ENCODE peak calls at places on chromosomes 5 and 9, in eight cellular contexts. One of them, this sample, is unnamed.

GRCh38 chr5:157511656-157512644 is 51.9 kb downstream of the NIPAL4 start:
- DNase-seq in GM20000: no peak
- DNase-seq in cardiac muscle cell: peak
- DNase-seq in kidney epithelial cell: peak
- DNase-seq in SK-N-SH: no peak
- DNase-seq in choroid plexus epithelial cell: peak
- DNase-seq in fibroblast of lung: peak
- DNase-seq in PC-3: peak
- DNase-seq in this sample: no peak

GRCh38 chr9:95852059-95853032 is 23.1 kb upstream of the ERCC6L2 start:
- DNase-seq in GM20000: peak
- DNase-seq in PC-3: peak
- DNase-seq in kidney epithelial cell: peak
- DNase-seq in cardiac muscle cell: no peak
- DNase-seq in fibroblast of lung: peak
- DNase-seq in choroid plexus epithelial cell: no peak
- DNase-seq in SK-N-SH: no peak
- DNase-seq in this sample: no peak

GRCh38 chr9:15277400-15278137 is 29.4 kb downstream of the TTC39B start:
- DNase-seq in choroid plexus epithelial cell: peak
- DNase-seq in kidney epithelial cell: no peak
- DNase-seq in cardiac muscle cell: peak
- DNase-seq in fibroblast of lung: peak
- DNase-seq in PC-3: peak
- DNase-seq in GM20000: no peak
- DNase-seq in SK-N-SH: peak
- DNase-seq in this sample: no peak

GRCh38 chr9:98596486-98596885 is 112.2 kb downstream of the GABBR2 start:
- DNase-seq in PC-3: no peak
- DNase-seq in GM20000: no peak
- DNase-seq in choroid plexus epithelial cell: no peak
- DNase-seq in SK-N-SH: no peak
- DNase-seq in kidney epithelial cell: no peak
- DNase-seq in cardiac muscle cell: no peak
- DNase-seq in fibroblast of lung: no peak
- DNase-seq in this sample: no peak

GRCh38 chr9:133403766-133404439 is 13.9 kb downstream of the REXO4 start:
- DNase-seq in choroid plexus epithelial cell: peak
- DNase-seq in SK-N-SH: peak
- DNase-seq in kidney epithelial cell: peak
- DNase-seq in GM20000: no peak
- DNase-seq in PC-3: peak
- DNase-seq in cardiac muscle cell: peak
- DNase-seq in fibroblast of lung: no peak
- DNase-seq in this sample: no peak

GRCh38 chr5:32107291-32107690 is 66.8 kb downstream of the GOLPH3 start:
- DNase-seq in fibroblast of lung: no peak
- DNase-seq in choroid plexus epithelial cell: no peak
- DNase-seq in SK-N-SH: no peak
- DNase-seq in GM20000: no peak
- DNase-seq in cardiac muscle cell: no peak
- DNase-seq in kidney epithelial cell: no peak
- DNase-seq in PC-3: no peak
- DNase-seq in this sample: no peak

GRCh38 chr9:95724253-95724991 is 151.1 kb upstream of the ERCC6L2 start:
- DNase-seq in SK-N-SH: no peak
- DNase-seq in choroid plexus epithelial cell: no peak
- DNase-seq in GM20000: peak
- DNase-seq in cardiac muscle cell: no peak
- DNase-seq in fibroblast of lung: no peak
- DNase-seq in kidney epithelial cell: no peak
- DNase-seq in PC-3: no peak
- DNase-seq in this sample: no peak

GRCh38 chr5:153496835-153497234 is 6.4 kb downstream of the GRIA1 start:
- DNase-seq in GM20000: no peak
- DNase-seq in choroid plexus epithelial cell: peak
- DNase-seq in kidney epithelial cell: no peak
- DNase-seq in SK-N-SH: peak
- DNase-seq in fibroblast of lung: peak
- DNase-seq in cardiac muscle cell: peak
- DNase-seq in PC-3: peak
- DNase-seq in this sample: no peak

GRCh38 chr5:59161206-59162105 is 578.6 kb downstream of the RAB3C start:
- DNase-seq in GM20000: no peak
- DNase-seq in kidney epithelial cell: no peak
- DNase-seq in fibroblast of lung: no peak
- DNase-seq in PC-3: no peak
- DNase-seq in choroid plexus epithelial cell: no peak
- DNase-seq in SK-N-SH: no peak
- DNase-seq in cardiac muscle cell: no peak
- DNase-seq in this sample: no peak

GRCh38 chr5:110785356-110785755 is 46.5 kb downstream of the SLC25A46 start:
- DNase-seq in PC-3: peak
- DNase-seq in SK-N-SH: no peak
- DNase-seq in fibroblast of lung: peak
- DNase-seq in GM20000: no peak
- DNase-seq in cardiac muscle cell: peak
- DNase-seq in kidney epithelial cell: no peak
- DNase-seq in choroid plexus epithelial cell: peak
- DNase-seq in this sample: no peak

GRCh38 chr9:9574080-9574479 is 1038.7 kb downstream of the PTPRD start:
- DNase-seq in PC-3: no peak
- DNase-seq in fibroblast of lung: no peak
- DNase-seq in choroid plexus epithelial cell: no peak
- DNase-seq in GM20000: no peak
- DNase-seq in SK-N-SH: no peak
- DNase-seq in cardiac muscle cell: no peak
- DNase-seq in kidney epithelial cell: no peak
- DNase-seq in this sample: no peak

GRCh38 chr5:109410389-109411174 is 808 bp upstream of the PJA2 start:
- DNase-seq in GM20000: peak
- DNase-seq in SK-N-SH: peak
- DNase-seq in fibroblast of lung: peak
- DNase-seq in kidney epithelial cell: no peak
- DNase-seq in PC-3: peak
- DNase-seq in choroid plexus epithelial cell: peak
- DNase-seq in cardiac muscle cell: peak
- DNase-seq in this sample: peak

GRCh38 chr5:93886917-93887361 is 145.5 kb upstream of the POU5F2 start:
- DNase-seq in kidney epithelial cell: no peak
- DNase-seq in cardiac muscle cell: peak
- DNase-seq in SK-N-SH: no peak
- DNase-seq in GM20000: no peak
- DNase-seq in fibroblast of lung: peak
- DNase-seq in choroid plexus epithelial cell: peak
- DNase-seq in PC-3: no peak
- DNase-seq in this sample: no peak

GRCh38 chr9:136110082-136111061 is 8.3 kb downstream of the TMEM250 start:
- DNase-seq in cardiac muscle cell: peak
- DNase-seq in choroid plexus epithelial cell: peak
- DNase-seq in fibroblast of lung: peak
- DNase-seq in PC-3: peak
- DNase-seq in SK-N-SH: no peak
- DNase-seq in GM20000: no peak
- DNase-seq in kidney epithelial cell: no peak
- DNase-seq in this sample: no peak
- TF ChIP-seq CTCF in cardiac muscle cell: peak
- TF ChIP-seq CTCF in choroid plexus epithelial cell: peak
- TF ChIP-seq CTCF in fibroblast of lung: peak
- TF ChIP-seq CTCF in PC-3: peak
- TF ChIP-seq CTCF in SK-N-SH: no peak
- TF ChIP-seq CTCF in GM20000: peak
- TF ChIP-seq CTCF in kidney epithelial cell: peak
- TF ChIP-seq CTCF in this sample: no peak

DNA sequence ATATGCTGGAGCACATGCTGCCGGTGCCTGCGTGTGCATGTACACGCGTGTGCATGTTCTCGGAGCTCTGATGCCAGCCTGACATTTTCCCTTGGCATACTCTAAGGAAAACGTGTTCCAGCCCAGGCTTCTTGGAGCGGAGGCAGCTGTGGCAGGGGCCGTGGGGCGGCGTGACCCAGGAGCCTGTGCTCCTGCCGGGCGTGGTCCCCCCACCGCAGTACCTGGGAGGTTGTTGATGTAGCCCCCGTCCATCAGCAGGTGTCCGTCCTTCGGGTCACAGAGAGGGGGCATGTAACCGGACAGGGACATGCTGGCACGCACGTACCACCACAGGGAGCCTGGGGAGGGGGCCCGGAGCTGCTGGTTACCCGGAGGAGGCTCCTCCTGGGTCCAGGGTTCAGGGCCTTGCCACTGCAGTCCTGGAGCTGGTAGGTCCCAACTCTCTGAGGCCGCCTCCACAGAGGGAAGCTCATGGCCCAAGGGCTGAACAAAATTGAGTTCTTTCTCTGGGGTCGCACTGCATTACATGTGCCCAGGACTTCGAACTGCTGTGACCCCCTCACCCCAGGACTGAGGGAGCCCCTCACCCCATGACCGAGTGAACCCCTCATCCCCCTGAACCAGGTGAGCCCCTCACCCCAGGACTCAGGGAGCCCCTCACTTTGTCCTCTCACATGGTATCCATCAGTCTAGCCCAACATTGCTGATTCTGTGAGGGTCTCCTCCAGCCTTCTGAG is 4.2 kb upstream of the NSMF start:
- DNase-seq in fibroblast of lung: no peak
- DNase-seq in choroid plexus epithelial cell: no peak
- DNase-seq in GM20000: no peak
- DNase-seq in SK-N-SH: no peak
- DNase-seq in kidney epithelial cell: no peak
- DNase-seq in cardiac muscle cell: no peak
- DNase-seq in PC-3: no peak
- DNase-seq in this sample: no peak
- TF ChIP-seq CTCF in fibroblast of lung: no peak
- TF ChIP-seq CTCF in choroid plexus epithelial cell: no peak
- TF ChIP-seq CTCF in GM20000: no peak
- TF ChIP-seq CTCF in SK-N-SH: no peak
- TF ChIP-seq CTCF in kidney epithelial cell: no peak
- TF ChIP-seq CTCF in cardiac muscle cell: no peak
- TF ChIP-seq CTCF in PC-3: no peak
- TF ChIP-seq CTCF in this sample: no peak

GRCh38 chr9:121328876-121329681 is 41.0 kb downstream of the STOM start:
- DNase-seq in kidney epithelial cell: no peak
- DNase-seq in GM20000: no peak
- DNase-seq in SK-N-SH: no peak
- DNase-seq in PC-3: no peak
- DNase-seq in cardiac muscle cell: no peak
- DNase-seq in fibroblast of lung: no peak
- DNase-seq in choroid plexus epithelial cell: no peak
- DNase-seq in this sample: no peak

GRCh38 chr9:121331549-121331948 is 38.5 kb downstream of the STOM start:
- DNase-seq in fibroblast of lung: no peak
- DNase-seq in choroid plexus epithelial cell: no peak
- DNase-seq in SK-N-SH: no peak
- DNase-seq in PC-3: no peak
- DNase-seq in GM20000: no peak
- DNase-seq in kidney epithelial cell: no peak
- DNase-seq in cardiac muscle cell: no peak
- DNase-seq in this sample: no peak

GRCh38 chr9:121333950-121334773 is 35.9 kb downstream of the STOM start:
- DNase-seq in PC-3: no peak
- DNase-seq in SK-N-SH: no peak
- DNase-seq in GM20000: no peak
- DNase-seq in fibroblast of lung: no peak
- DNase-seq in cardiac muscle cell: no peak
- DNase-seq in kidney epithelial cell: no peak
- DNase-seq in choroid plexus epithelial cell: no peak
- DNase-seq in this sample: no peak

GRCh38 chr9:121328476-121328875 is 41.6 kb downstream of the STOM start:
- DNase-seq in cardiac muscle cell: no peak
- DNase-seq in fibroblast of lung: no peak
- DNase-seq in choroid plexus epithelial cell: no peak
- DNase-seq in SK-N-SH: no peak
- DNase-seq in kidney epithelial cell: no peak
- DNase-seq in PC-3: no peak
- DNase-seq in GM20000: no peak
- DNase-seq in this sample: no peak

DNA sequence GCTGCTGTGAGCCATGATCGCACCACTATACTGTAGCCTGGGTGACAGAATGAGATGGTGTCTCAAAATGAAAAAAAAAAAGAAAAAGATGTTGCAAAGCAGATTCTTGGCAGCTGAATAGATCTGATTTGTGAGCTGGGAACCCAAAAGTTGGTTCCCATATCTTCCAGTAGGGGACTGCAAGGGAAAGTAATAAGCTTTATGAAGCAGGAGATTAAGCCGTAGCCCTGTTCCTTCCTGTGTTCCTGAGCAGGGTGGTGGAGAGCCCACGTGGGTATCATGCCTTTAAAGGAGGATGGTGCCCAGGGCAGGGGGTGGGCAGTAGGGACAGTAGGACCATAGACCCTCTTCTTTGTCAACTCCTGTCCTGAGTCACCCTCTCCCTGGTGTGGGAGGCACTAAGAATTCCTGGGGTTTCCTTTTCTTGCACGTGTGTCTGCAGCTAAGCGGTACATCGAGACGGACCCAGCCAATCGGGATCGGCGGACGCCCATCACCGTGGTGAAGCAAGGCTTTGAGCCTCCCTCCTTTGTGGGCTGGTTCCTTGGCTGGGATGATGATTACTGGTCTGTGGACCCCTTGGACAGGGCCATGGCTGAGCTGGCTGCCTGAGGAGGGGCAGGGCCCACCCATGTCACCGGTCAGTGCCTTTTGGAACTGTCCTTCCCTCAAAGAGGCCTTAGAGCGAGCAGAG is 37.9 kb downstream of the STOM start:
- DNase-seq in PC-3: peak
- DNase-seq in SK-N-SH: no peak
- DNase-seq in kidney epithelial cell: no peak
- DNase-seq in GM20000: no peak
- DNase-seq in fibroblast of lung: peak
- DNase-seq in cardiac muscle cell: peak
- DNase-seq in choroid plexus epithelial cell: peak
- DNase-seq in this sample: no peak
- TF ChIP-seq CTCF in PC-3: peak
- TF ChIP-seq CTCF in SK-N-SH: peak
- TF ChIP-seq CTCF in kidney epithelial cell: peak
- TF ChIP-seq CTCF in GM20000: no peak
- TF ChIP-seq CTCF in fibroblast of lung: peak
- TF ChIP-seq CTCF in cardiac muscle cell: peak
- TF ChIP-seq CTCF in choroid plexus epithelial cell: peak
- TF ChIP-seq CTCF in this sample: no peak

DNA sequence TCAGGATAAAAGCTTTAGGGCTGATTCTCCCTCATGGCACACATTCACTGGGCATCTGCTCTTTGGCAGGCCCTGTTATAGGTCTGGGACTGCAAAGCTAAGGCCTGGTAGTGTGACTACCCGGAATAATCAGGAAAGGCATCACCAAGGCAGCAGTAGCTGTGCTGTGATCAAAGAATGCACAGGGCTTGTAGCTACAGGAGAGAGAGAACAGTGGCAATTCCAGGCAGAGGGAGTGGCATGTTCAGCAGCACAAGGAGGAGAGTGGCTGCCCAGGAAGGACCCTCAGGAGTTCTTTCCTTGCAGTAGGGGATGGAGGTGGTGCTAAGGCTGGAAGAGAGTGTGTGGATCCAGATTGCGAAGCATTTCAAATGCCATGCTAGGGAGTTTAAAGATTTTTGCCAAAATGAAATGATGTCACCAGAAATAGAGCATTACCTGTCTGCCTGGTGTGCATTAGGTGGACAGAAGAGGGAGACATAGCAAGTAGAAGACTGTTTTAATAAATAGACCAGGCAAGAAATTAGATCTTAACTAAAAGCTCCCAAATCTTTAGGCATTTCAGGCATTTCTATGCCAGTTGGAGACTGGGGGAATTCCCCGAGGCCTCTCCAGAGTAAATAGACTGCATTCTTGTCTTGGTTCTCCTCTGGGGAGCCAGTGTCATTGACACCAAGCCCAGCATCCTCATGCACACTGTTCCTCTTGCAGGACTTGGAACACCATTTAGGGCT is 69.1 kb downstream of the GPR21 start:
- DNase-seq in kidney epithelial cell: no peak
- DNase-seq in GM20000: no peak
- DNase-seq in choroid plexus epithelial cell: peak
- DNase-seq in cardiac muscle cell: no peak
- DNase-seq in fibroblast of lung: no peak
- DNase-seq in PC-3: peak
- DNase-seq in SK-N-SH: no peak
- DNase-seq in this sample: no peak
- TF ChIP-seq CTCF in kidney epithelial cell: peak
- TF ChIP-seq CTCF in GM20000: peak
- TF ChIP-seq CTCF in choroid plexus epithelial cell: peak
- TF ChIP-seq CTCF in cardiac muscle cell: peak
- TF ChIP-seq CTCF in fibroblast of lung: peak
- TF ChIP-seq CTCF in PC-3: peak
- TF ChIP-seq CTCF in SK-N-SH: peak
- TF ChIP-seq CTCF in this sample: peak